ENCODE peak calls at places on chromosomes 5 and 9, in five cellular contexts. One of them, this sample, is unnamed.

GRCh38 chr5:88085462-88085861 is 183.2 kb downstream of the TMEM161B start:
- DNase-seq in H1: no peak
- DNase-seq in WTC11: no peak
- DNase-seq in K562: no peak
- DNase-seq in GM12878: no peak
- DNase-seq in this sample: no peak

GRCh38 chr9:2015581-2016410 is 649 bp downstream of the SMARCA2 start:
- DNase-seq in H1: no peak
- DNase-seq in WTC11: peak; percentile 60
- DNase-seq in K562: peak; percentile 30
- DNase-seq in GM12878: no peak
- DNase-seq in this sample: peak; percentile 13

GRCh38 chr5:1546556-1546955 is 22.8 kb upstream of the LPCAT1 start:
- DNase-seq in H1: no peak
- DNase-seq in WTC11: no peak
- DNase-seq in K562: no peak
- DNase-seq in GM12878: no peak
- DNase-seq in this sample: no peak

GRCh38 chr5:154783774-154784460 is 28.7 kb downstream of the LARP1 start:
- DNase-seq in H1: no peak
- DNase-seq in WTC11: no peak
- DNase-seq in K562: no peak
- DNase-seq in GM12878: peak; percentile 43
- DNase-seq in this sample: no peak

GRCh38 chr5:123876265-123876790 is 364.4 kb downstream of the CSNK1G3 start:
- DNase-seq in H1: no peak
- DNase-seq in WTC11: no peak
- DNase-seq in K562: no peak
- DNase-seq in GM12878: no peak
- DNase-seq in this sample: no peak

GRCh38 chr5:81202652-81203051 is 30.5 kb upstream of the CKMT2 start:
- DNase-seq in H1: no peak
- DNase-seq in WTC11: no peak
- DNase-seq in K562: no peak
- DNase-seq in GM12878: no peak
- DNase-seq in this sample: no peak

GRCh38 chr5:61783481-61783880 is 451.4 kb downstream of the ZSWIM6 start:
- DNase-seq in H1: no peak
- DNase-seq in WTC11: no peak
- DNase-seq in K562: no peak
- DNase-seq in GM12878: no peak
- DNase-seq in this sample: no peak

GRCh38 chr9:703392-703791 is 138.1 kb upstream of the DMRT1 start:
- DNase-seq in H1: no peak
- DNase-seq in WTC11: no peak
- DNase-seq in K562: no peak
- DNase-seq in GM12878: no peak
- DNase-seq in this sample: no peak

GRCh38 chr5:171444582-171444981 is 25.1 kb downstream of the FGF18 start:
- DNase-seq in H1: no peak
- DNase-seq in WTC11: no peak
- DNase-seq in K562: no peak
- DNase-seq in GM12878: no peak
- DNase-seq in this sample: no peak

GRCh38 chr5:24208540-24209141 is 436.1 kb downstream of the CDH10 start:
- DNase-seq in H1: peak; percentile 13
- DNase-seq in WTC11: no peak
- DNase-seq in K562: no peak
- DNase-seq in GM12878: no peak
- DNase-seq in this sample: no peak

GRCh38 chr5:7876867-7877266 is 7.9 kb downstream of the MTRR start:
- DNase-seq in H1: no peak
- DNase-seq in WTC11: no peak
- DNase-seq in K562: no peak
- DNase-seq in GM12878: no peak
- DNase-seq in this sample: no peak

GRCh38 chr5:67617051-67617450 is 420.5 kb upstream of the CD180 start:
- DNase-seq in H1: no peak
- DNase-seq in WTC11: no peak
- DNase-seq in K562: no peak
- DNase-seq in GM12878: no peak
- DNase-seq in this sample: no peak

GRCh38 chr9:120608421-120608820 is 28.5 kb upstream of the CDK5RAP2 start:
- DNase-seq in H1: no peak
- DNase-seq in WTC11: no peak
- DNase-seq in K562: no peak
- DNase-seq in GM12878: no peak
- DNase-seq in this sample: no peak

GRCh38 chr5:151253604-151253948 is 591 bp downstream of the GM2A start:
- DNase-seq in H1: no peak
- DNase-seq in WTC11: no peak
- DNase-seq in K562: no peak
- DNase-seq in GM12878: no peak
- DNase-seq in this sample: no peak

GRCh38 chr5:59506285-59506877 is 387.1 kb downstream of the PDE4D start:
- DNase-seq in H1: no peak
- DNase-seq in WTC11: no peak
- DNase-seq in K562: no peak
- DNase-seq in GM12878: no peak
- DNase-seq in this sample: peak; percentile 6

GRCh38 chr5:170791325-170791954 is 7.9 kb downstream of the GABRP start:
- DNase-seq in H1: no peak
- DNase-seq in WTC11: peak; percentile 84
- DNase-seq in K562: peak; percentile 24
- DNase-seq in GM12878: no peak
- DNase-seq in this sample: peak; percentile 27

GRCh38 chr9:22383720-22384119 is 62.9 kb upstream of the DMRTA1 start:
- DNase-seq in H1: no peak
- DNase-seq in WTC11: no peak
- DNase-seq in K562: no peak
- DNase-seq in GM12878: no peak
- DNase-seq in this sample: no peak

GRCh38 chr5:159605585-159605984 is 275.3 kb upstream of the IL12B start:
- DNase-seq in H1: no peak
- DNase-seq in WTC11: no peak
- DNase-seq in K562: no peak
- DNase-seq in GM12878: no peak
- DNase-seq in this sample: no peak

GRCh38 chr5:1108008-1108864 is 3.6 kb downstream of the SLC12A7 start:
- DNase-seq in H1: no peak
- DNase-seq in WTC11: no peak
- DNase-seq in K562: no peak
- DNase-seq in GM12878: no peak
- DNase-seq in this sample: no peak

GRCh38 chr9:37197158-37198033 is 77.0 kb downstream of the ZCCHC7 start:
- DNase-seq in H1: no peak
- DNase-seq in WTC11: no peak
- DNase-seq in K562: peak; percentile 82
- DNase-seq in GM12878: peak; percentile 79
- DNase-seq in this sample: no peak

GRCh38 chr5:34929150-34929719 is at the start of gene DNAJC21:
- DNase-seq in H1: peak; percentile 94
- DNase-seq in WTC11: peak; percentile 98
- DNase-seq in K562: peak; percentile 98
- DNase-seq in GM12878: peak; percentile 88
- DNase-seq in this sample: peak; percentile 92

GRCh38 chr5:10229306-10230048 is 20.2 kb downstream of the ATPSCKMT start:
- DNase-seq in H1: no peak
- DNase-seq in WTC11: no peak
- DNase-seq in K562: no peak
- DNase-seq in GM12878: no peak
- DNase-seq in this sample: no peak

GRCh38 chr9:134339183-134339806 is 13.0 kb downstream of the RXRA start:
- DNase-seq in H1: no peak
- DNase-seq in WTC11: no peak
- DNase-seq in K562: peak; percentile 54
- DNase-seq in GM12878: no peak
- DNase-seq in this sample: no peak

GRCh38 chr9:134340475-134341186 is 14.4 kb downstream of the RXRA start:
- DNase-seq in H1: no peak
- DNase-seq in WTC11: no peak
- DNase-seq in K562: no peak
- DNase-seq in GM12878: no peak
- DNase-seq in this sample: no peak

GRCh38 chr9:134342746-134343115 is 16.5 kb downstream of the RXRA start:
- DNase-seq in H1: no peak
- DNase-seq in WTC11: no peak
- DNase-seq in K562: no peak
- DNase-seq in GM12878: no peak
- DNase-seq in this sample: no peak

GRCh38 chr9:134341929-134342745 is 15.9 kb downstream of the RXRA start:
- DNase-seq in H1: no peak
- DNase-seq in WTC11: no peak
- DNase-seq in K562: no peak
- DNase-seq in GM12878: no peak
- DNase-seq in this sample: no peak

DNA sequence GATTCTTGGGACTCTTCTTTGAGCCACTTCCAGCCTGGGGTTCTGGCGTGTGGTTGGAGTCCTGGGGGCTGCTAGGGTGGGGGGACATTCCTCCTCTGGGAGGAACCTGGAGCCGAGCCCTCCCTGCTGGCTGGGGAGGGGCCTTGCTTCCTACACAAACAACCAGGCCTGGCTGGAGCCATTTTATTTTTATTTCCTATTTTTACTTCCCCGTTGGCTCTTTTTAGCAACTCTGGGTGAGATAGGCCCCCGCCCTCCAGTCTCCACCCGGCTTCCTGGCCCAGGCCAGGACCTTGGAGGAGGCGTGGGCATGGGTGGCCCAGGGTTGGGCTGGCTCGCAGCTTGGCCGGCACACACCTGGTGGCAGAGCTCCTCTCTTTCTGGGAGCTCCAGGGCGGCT is 15.1 kb downstream of the RXRA start:
- DNase-seq in H1: no peak
- DNase-seq in WTC11: no peak
- DNase-seq in K562: no peak
- DNase-seq in GM12878: no peak
- DNase-seq in this sample: no peak
- TF ChIP-seq ATF2 in H1: no peak
- TF ChIP-seq ATF2 in WTC11: no peak
- TF ChIP-seq ATF2 in K562: no peak
- TF ChIP-seq ATF2 in GM12878: no peak
- TF ChIP-seq ATF2 in this sample: no peak

GRCh38 chr5:15737036-15737821 is 237.2 kb downstream of the FBXL7 start:
- DNase-seq in H1: no peak
- DNase-seq in WTC11: no peak
- DNase-seq in K562: no peak
- DNase-seq in GM12878: no peak
- DNase-seq in this sample: no peak

GRCh38 chr5:15731686-15732085 is 231.7 kb downstream of the FBXL7 start:
- DNase-seq in H1: no peak
- DNase-seq in WTC11: no peak
- DNase-seq in K562: no peak
- DNase-seq in GM12878: no peak
- DNase-seq in this sample: no peak

GRCh38 chr5:15737882-15738677 is 238.1 kb downstream of the FBXL7 start:
- DNase-seq in H1: no peak
- DNase-seq in WTC11: no peak
- DNase-seq in K562: no peak
- DNase-seq in GM12878: no peak
- DNase-seq in this sample: no peak

DNA sequence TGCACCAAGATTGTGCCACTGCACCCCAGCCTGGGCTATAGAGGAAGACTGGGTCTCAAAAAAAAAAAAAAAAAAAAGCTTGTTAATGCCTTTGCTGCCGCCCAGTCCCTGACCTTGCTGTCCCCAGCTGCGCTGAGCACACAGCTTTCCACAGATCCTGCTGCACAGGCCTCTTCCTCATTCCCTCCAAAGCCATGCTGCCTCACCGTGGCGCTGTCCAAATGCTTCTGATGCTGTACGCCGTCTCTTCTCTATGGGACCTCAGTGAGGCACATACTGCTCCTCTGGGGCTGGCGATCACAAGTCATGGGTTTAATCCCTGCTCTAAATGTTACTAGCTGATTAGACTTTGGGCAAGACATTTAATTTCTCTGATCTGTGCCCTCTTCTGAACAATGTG is 234.1 kb downstream of the FBXL7 start:
- DNase-seq in H1: no peak
- DNase-seq in WTC11: peak; percentile 14
- DNase-seq in K562: no peak
- DNase-seq in GM12878: no peak
- DNase-seq in this sample: no peak
- TF ChIP-seq ATF2 in H1: no peak
- TF ChIP-seq ATF2 in WTC11: no peak
- TF ChIP-seq ATF2 in K562: no peak
- TF ChIP-seq ATF2 in GM12878: no peak
- TF ChIP-seq ATF2 in this sample: no peak

DNA sequence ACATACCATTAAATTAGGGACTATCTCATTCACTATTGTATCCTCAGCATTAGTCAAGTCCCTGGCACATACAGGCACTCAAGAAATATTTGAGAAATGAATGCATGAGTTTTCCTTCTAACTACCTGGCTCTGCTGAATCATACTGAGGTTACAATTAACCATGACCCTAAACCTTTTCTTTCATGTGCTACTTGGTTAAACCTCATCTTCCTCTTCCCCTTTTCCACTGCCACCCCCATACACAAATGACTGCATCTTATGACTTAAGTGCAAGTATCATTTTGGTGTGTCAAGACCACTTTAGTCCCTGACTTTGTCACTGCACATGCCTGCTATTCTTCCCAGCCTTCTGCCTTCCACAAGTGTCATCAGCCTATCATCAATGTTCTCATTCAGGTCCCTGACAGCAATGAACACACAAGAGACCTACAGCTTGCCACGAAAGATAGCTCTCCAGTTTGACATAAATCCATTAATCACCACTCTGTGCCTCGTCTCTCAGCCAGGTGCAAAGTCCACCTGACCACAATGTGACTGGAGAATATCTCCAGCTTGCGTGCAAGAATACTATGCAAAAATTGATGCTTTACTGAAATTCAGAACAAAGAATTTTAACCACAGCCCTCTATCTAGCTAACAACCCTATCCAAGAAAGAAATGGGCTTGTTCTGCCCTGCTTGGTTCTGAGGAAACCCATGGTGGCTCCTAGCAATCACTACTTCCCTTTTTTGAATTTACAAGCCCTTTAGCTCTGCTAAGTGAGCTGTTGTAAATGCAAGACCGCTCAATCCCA is 74.5 kb downstream of the MAPKAP1 start:
- DNase-seq in H1: no peak
- DNase-seq in WTC11: no peak
- DNase-seq in K562: no peak
- DNase-seq in GM12878: peak; percentile 99
- DNase-seq in this sample: peak; percentile 92
- TF ChIP-seq ATF2 in H1: no peak
- TF ChIP-seq ATF2 in WTC11: no peak
- TF ChIP-seq ATF2 in K562: no peak
- TF ChIP-seq ATF2 in GM12878: peak; percentile 95
- TF ChIP-seq ATF2 in this sample: no peak

DNA sequence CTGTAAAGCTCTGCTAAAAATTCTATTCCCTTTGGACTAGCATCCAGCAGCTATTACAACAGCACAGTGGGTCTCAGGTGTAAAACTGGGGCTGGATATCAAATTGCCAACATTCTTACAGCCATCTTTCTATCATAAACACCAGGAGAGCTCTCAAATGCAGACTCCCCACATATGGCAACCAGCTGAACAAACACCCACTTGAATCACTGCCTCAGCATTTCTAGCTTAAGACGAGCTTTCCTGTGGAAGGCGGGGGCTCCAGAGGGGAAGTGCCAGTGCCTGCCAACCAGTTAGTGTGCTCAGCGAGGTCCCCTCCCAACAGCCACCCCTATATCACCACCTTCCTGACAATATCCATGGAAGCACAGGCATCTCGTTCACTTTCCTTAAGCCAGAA is 62.2 kb downstream of the IPPK start:
- DNase-seq in H1: no peak
- DNase-seq in WTC11: no peak
- DNase-seq in K562: no peak
- DNase-seq in GM12878: no peak
- DNase-seq in this sample: no peak
- TF ChIP-seq ATF2 in H1: no peak
- TF ChIP-seq ATF2 in WTC11: no peak
- TF ChIP-seq ATF2 in K562: no peak
- TF ChIP-seq ATF2 in GM12878: no peak
- TF ChIP-seq ATF2 in this sample: no peak